ENCODE peak calls at places on chromosomes 5 and 9, in ten cellular contexts. U, Y, F, K, A, B, D, H, Q and M are unnamed samples.

GRCh38 chr9:127131871-127132270 is 9.4 kb upstream of the ANGPTL2 start:
- DNase-seq in A (peak), H (peak), U (peak), K (no peak), F (no peak), D (peak), Y (no peak), B (peak), Q (no peak), M (no peak)

GRCh38 chr5:144309265-144309664 is 138.6 kb downstream of the KCTD16 start:
- DNase-seq in Y (no peak), Q (no peak), B (peak), F (no peak), U (peak), K (no peak), H (no peak), D (no peak), A (no peak), M (no peak)

GRCh38 chr9:16628421-16628820 is 242.0 kb downstream of the BNC2 start:
- DNase-seq in H (no peak), D (no peak), Q (no peak), F (no peak), B (peak), Y (no peak), A (no peak), K (no peak), U (peak), M (no peak)

GRCh38 chr9:91361294-91362201 is at the start of gene AUH:
- DNase-seq in A (peak), Q (peak), F (peak), Y (peak), U (peak), D (peak), K (peak), H (peak), B (peak), M (no peak)

GRCh38 chr5:111171-111570 is 19.2 kb downstream of the PLEKHG4B start:
- DNase-seq in B (no peak), U (no peak), F (no peak), Q (no peak), Y (no peak), D (no peak), K (no peak), A (no peak), H (no peak), M (no peak)

GRCh38 chr5:43073597-43074546 is 33.8 kb upstream of the ANXA2R start:
- DNase-seq in H (no peak), A (peak), Q (peak), F (peak), D (no peak), B (peak), Y (peak), U (peak), K (peak), M (no peak)

GRCh38 chr9:32340401-32340800 is 44.0 kb upstream of the ACO1 start:
- DNase-seq in F (no peak), U (no peak), Q (no peak), K (no peak), D (no peak), B (no peak), H (no peak), A (no peak), Y (no peak), M (no peak)

GRCh38 chr5:135308245-135308644 is 90.8 kb downstream of the MACROH2A1 start:
- DNase-seq in Y (no peak), A (no peak), H (no peak), Q (no peak), B (peak), U (peak), D (no peak), F (no peak), K (no peak), M (no peak)

GRCh38 chr9:117414220-117414905 is 494 bp downstream of the ASTN2 start:
- DNase-seq in A (no peak), Y (peak), Q (peak), B (peak), K (peak), U (peak), H (no peak), D (no peak), F (peak), M (no peak)

GRCh38 chr9:93567271-93567959 is 9.0 kb upstream of the PHF2 start:
- DNase-seq in D (peak), A (no peak), Q (no peak), H (no peak), Y (no peak), F (no peak), B (no peak), U (no peak), K (peak), M (no peak)
- H3K4me3 ChIP-seq in D (peak), A (peak), Q (peak), H (peak), Y (peak), F (peak), B (peak), U (peak), K (peak), M (peak)

GRCh38 chr9:71446499-71447411 is 321.6 kb downstream of the CEMIP2 start:
- DNase-seq in F (peak), U (peak), Y (peak), A (no peak), K (peak), B (peak), H (no peak), Q (peak), D (no peak), M (peak)
- TF ChIP-seq CTCF in F (no peak), U (no peak), Y (no peak), A (no peak), K (peak), B (no peak), H (no peak), Q (peak), D (no peak), M (peak)

GRCh38 chr5:170632985-170633234 is 129.1 kb downstream of the KCNIP1 start:
- DNase-seq in U (no peak), A (no peak), D (peak), H (peak), Y (peak), Q (peak), F (peak), K (peak), B (no peak), M (no peak)
- H3K4me3 ChIP-seq in U (no peak), A (peak), D (no peak), H (peak), Y (peak), Q (peak), F (no peak), K (no peak), B (peak), M (peak)

GRCh38 chr5:123387313-123387712 is 35.9 kb downstream of the CEP120 start:
- DNase-seq in D (no peak), K (no peak), A (no peak), Q (no peak), F (no peak), U (no peak), H (no peak), B (no peak), Y (no peak), M (no peak)
- TF ChIP-seq CTCF in D (no peak), K (no peak), A (no peak), Q (no peak), F (no peak), U (no peak), H (no peak), B (no peak), Y (no peak), M (no peak)

GRCh38 chr9:135076876-135077430 is 10.5 kb upstream of the OLFM1 start:
- DNase-seq in H (no peak), U (no peak), Q (no peak), F (no peak), Y (no peak), A (no peak), K (no peak), D (peak), B (no peak), M (no peak)

GRCh38 chr9:135079018-135079417 is 8.4 kb upstream of the OLFM1 start:
- DNase-seq in Y (no peak), H (no peak), A (no peak), U (no peak), K (no peak), F (no peak), B (no peak), D (peak), Q (no peak), M (no peak)

GRCh38 chr9:135076143-135076875 is 11.2 kb upstream of the OLFM1 start:
- DNase-seq in D (peak), B (no peak), U (no peak), Q (no peak), F (no peak), K (no peak), A (no peak), Y (peak), H (no peak), M (no peak)

GRCh38 chr9:135078361-135078821 is 9.1 kb upstream of the OLFM1 start:
- DNase-seq in H (no peak), B (no peak), U (no peak), A (no peak), F (no peak), D (peak), Y (no peak), Q (no peak), K (no peak), M (no peak)

GRCh38 chr9:135077497-135078200 is 9.8 kb upstream of the OLFM1 start:
- DNase-seq in U (peak), Q (no peak), Y (no peak), A (no peak), F (peak), K (no peak), D (peak), B (peak), H (no peak), M (no peak)
- H3K4me3 ChIP-seq in U (no peak), Q (peak), Y (no peak), A (no peak), F (no peak), K (no peak), D (no peak), B (no peak), H (no peak), M (no peak)

DNA sequence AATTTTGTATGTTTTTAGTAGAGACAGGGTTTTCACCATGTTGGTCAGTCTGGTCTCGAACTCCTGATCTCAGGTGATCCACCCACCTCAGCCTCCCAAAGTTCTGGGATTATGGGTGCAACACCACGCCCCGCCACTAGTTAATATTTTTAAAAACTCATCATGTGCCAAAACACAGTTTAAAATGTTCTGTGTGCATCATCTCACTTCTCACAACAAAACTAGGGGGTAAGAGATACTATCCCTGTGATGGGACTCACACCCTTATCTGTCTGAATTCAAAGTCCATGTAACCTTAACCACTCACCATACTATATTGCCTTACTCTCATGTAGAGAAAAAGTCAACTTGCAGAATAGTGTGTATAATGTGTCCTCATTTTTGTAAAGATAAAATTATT is 2.6 kb downstream of the PKD2L2 start:
- DNase-seq in U (no peak), K (peak), H (no peak), F (no peak), A (no peak), B (no peak), D (no peak), Q (no peak), Y (no peak), M (no peak)
- TF ChIP-seq CTCF in U (no peak), K (peak), H (no peak), F (peak), A (peak), B (peak), D (no peak), Q (peak), Y (peak), M (no peak)

DNA sequence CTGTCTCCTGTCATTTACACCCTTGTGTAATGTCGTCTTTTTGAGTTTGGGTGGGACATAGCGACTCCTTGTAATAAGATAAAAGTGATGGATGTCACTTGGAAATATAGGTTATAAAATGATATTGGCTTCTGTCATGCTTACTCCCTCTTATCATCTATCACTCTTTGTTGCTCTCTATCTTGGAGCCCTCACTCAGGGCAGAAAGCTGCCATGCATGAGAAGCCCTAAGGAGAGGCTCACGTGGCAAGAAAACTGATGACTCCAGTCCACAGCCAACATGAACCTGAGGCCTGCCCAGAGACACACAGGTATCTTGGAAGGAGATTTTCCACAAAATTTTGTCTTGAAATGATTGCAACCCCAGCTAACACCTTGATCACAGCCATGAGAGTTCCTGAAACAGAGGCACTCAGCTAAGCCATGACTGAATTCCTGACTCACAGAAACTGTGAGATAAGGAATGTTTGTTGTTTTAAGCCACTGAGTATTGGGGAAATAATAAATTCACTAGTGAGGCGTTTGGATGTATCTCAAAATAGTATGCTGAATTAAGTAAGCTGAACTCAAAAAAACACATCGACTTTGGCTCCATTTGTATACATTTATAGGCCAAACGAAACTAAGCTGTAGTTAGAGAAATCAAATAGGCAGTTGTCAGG is 216.7 kb downstream of the CDH18 start:
- DNase-seq in A (no peak), D (no peak), Y (no peak), K (no peak), U (no peak), Q (no peak), B (peak), H (no peak), F (no peak), M (no peak)
- H3K4me3 ChIP-seq in A (no peak), D (no peak), Y (no peak), K (no peak), U (no peak), Q (no peak), B (no peak), H (no peak), F (no peak), M (no peak)

DNA sequence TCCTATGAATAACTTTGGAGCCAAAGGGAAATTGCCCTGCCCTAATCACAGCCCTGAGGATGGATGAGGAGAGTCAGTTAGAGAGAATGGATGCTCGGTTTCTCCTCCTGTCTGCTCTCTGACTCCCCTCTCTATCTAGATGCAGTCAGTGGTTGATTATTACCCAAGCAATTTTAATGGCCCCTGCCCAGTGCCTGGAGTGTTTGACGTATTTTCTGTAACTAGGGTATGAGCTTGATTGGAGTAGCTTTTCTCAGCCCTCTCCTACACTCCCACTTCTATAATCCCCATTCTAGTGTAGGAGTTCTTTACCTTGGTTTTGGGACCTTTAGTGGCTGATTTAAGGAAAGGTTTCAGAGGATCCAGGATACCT is 60.4 kb downstream of the DOCK2 start:
- DNase-seq in K (no peak), A (no peak), Y (no peak), B (no peak), F (no peak), Q (no peak), U (no peak), D (no peak), H (no peak), M (no peak)
- TF ChIP-seq CTCF in K (no peak), A (no peak), Y (no peak), B (no peak), F (no peak), Q (no peak), U (no peak), D (no peak), H (no peak), M (no peak)

GRCh38 chr5:159121061-159121460 is 21.3 kb upstream of the EBF1 start:
- DNase-seq in D (no peak), K (no peak), B (no peak), F (no peak), Y (no peak), U (no peak), Q (no peak), H (no peak), A (no peak), M (no peak)

GRCh38 chr5:159123189-159123588 is 23.5 kb upstream of the EBF1 start:
- DNase-seq in Q (no peak), F (no peak), B (no peak), Y (no peak), H (no peak), K (no peak), D (no peak), U (no peak), A (no peak), M (no peak)

GRCh38 chr5:159123700-159124099 is 24.0 kb upstream of the EBF1 start:
- DNase-seq in A (no peak), K (peak), B (no peak), D (no peak), Y (no peak), F (no peak), U (no peak), Q (no peak), H (no peak), M (no peak)

DNA sequence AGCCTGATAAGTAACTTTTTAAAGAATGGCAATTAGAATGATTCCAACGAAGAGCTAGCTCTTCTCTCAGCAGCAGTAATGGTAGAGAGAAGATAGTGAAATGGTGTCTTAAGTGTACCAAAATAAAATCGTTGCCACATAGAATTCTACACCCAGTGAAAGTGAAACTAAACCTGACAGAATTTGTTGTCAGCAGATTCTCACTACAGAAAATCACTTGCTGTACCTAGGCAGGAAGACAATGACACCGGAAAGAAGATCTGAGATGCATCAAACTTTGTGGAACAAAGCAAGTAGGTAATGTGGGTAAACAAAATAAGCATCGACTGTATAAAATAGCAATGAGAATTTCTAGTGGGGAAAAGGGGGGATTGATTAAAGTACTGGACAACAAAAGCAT is 20.7 kb upstream of the EBF1 start:
- DNase-seq in Q (no peak), K (peak), B (no peak), U (no peak), Y (no peak), A (no peak), D (no peak), H (no peak), F (no peak), M (no peak)
- H3K4me3 ChIP-seq in Q (no peak), K (no peak), B (no peak), U (no peak), Y (peak), A (peak), D (no peak), H (no peak), F (peak), M (no peak)